ENCODE peak calls at places on chromosome 7, in nine cellular contexts. Q is cardiac muscle cell, P is colonic mucosa, T is heart right ventricle, J is hepatocyte, H is left ventricle myocardium inferior, L is psoas muscle, O is esophagus squamous epithelium, F is adrenal gland. N is an unnamed sample. For H3K4me1 and H3K27me3, the result is how much of the 10 kb centered on the place peaks cover.

GRCh38 chr7:92260248-92260781 is 14.5 kb downstream of the ANKIB1 start:
- DNase-seq in T (no peak), J (no peak), O (no peak), P (no peak), F (no peak), Q (peak), H (no peak), L (no peak), N (peak)

GRCh38 chr7:108838143-108838542 is 268.5 kb downstream of the DNAJB9 start:
- DNase-seq in J (no peak), H (no peak), T (no peak), Q (peak), F (no peak), O (no peak), L (no peak), P (no peak), N (no peak)

GRCh38 chr7:128427289-128427891 is 17.6 kb upstream of the IMPDH1 start:
- DNase-seq in P (peak), T (no peak), J (peak), L (no peak), Q (peak), O (no peak), F (peak), H (no peak), N (no peak)

GRCh38 chr7:141700848-141701371 is 1.1 kb downstream of the DENND11 start:
- DNase-seq in H (no peak), T (no peak), O (no peak), F (no peak), Q (no peak), J (no peak), P (peak), L (no peak), N (no peak)

GRCh38 chr7:35975851-35976454 is 175.1 kb downstream of the SEPTIN7 start:
- DNase-seq in Q (peak), T (no peak), P (peak), O (no peak), H (no peak), J (peak), L (no peak), F (peak), N (peak)

GRCh38 chr7:116672596-116673503 is 854 bp downstream of the MET start:
- DNase-seq in H (peak), L (peak), Q (peak), F (peak), T (no peak), J (peak), O (no peak), P (peak), N (no peak)

GRCh38 chr7:76108540-76109233 is 60.8 kb downstream of the MDH2 start:
- DNase-seq in Q (peak), F (peak), P (peak), T (no peak), J (peak), L (no peak), O (no peak), H (no peak), N (no peak)

GRCh38 chr7:51069411-51070083 is 247.1 kb downstream of the COBL start:
- DNase-seq in J (no peak), Q (no peak), H (no peak), P (no peak), T (no peak), F (no peak), L (no peak), O (no peak), N (no peak)

GRCh38 chr7:75722381-75722780 is 16.4 kb downstream of the HIP1 start:
- DNase-seq in P (no peak), L (no peak), F (no peak), T (no peak), Q (no peak), H (no peak), J (no peak), O (no peak), N (no peak)

GRCh38 chr7:151752816-151753600 is 123.9 kb downstream of the PRKAG2 start:
- DNase-seq in H (no peak), F (no peak), O (no peak), J (no peak), Q (no peak), L (peak), P (no peak), T (no peak), N (no peak)

GRCh38 chr7:23347682-23348180 is 48.6 kb downstream of the MALSU1 start:
- DNase-seq in P (no peak), F (no peak), L (no peak), Q (peak), H (no peak), T (no peak), J (no peak), O (no peak), N (peak)

GRCh38 chr7:74443591-74444365 is 9.9 kb upstream of the GTF2IRD1 start:
- DNase-seq in J (no peak), P (no peak), O (no peak), H (no peak), T (no peak), Q (no peak), F (no peak), L (no peak), N (no peak)

GRCh38 chr7:55554055-55554454 is 18.2 kb downstream of the VOPP1 start:
- DNase-seq in L (no peak), J (no peak), O (no peak), F (no peak), T (no peak), H (no peak), Q (no peak), P (no peak), N (no peak)
- H3K4me1 ChIP-seq in L (half or more), J (under half), O (under half), F (under half), T (half or more), H (half or more), Q (under half), P (under half), N (under half)

GRCh38 chr7:26858735-26859134 is 5.7 kb downstream of the SKAP2 start:
- DNase-seq in O (no peak), L (no peak), J (no peak), H (no peak), T (no peak), F (no peak), Q (no peak), P (peak), N (no peak)
- H3K27me3 ChIP-seq in O (under half), L (under half), J (half or more), H (half or more), T (half or more), F (under half), Q (half or more), P (under half), N (under half)

GRCh38 chr7:37052673-37053072 is 328.4 kb upstream of the AOAH start:
- DNase-seq in L (no peak), P (peak), T (no peak), F (peak), J (peak), O (no peak), Q (peak), H (no peak), N (peak)
- H3K4me1 ChIP-seq in L (under half), P (under half), T (under half), F (under half), J (under half), O (under half), Q (under half), H (under half), N (under half)

DNA sequence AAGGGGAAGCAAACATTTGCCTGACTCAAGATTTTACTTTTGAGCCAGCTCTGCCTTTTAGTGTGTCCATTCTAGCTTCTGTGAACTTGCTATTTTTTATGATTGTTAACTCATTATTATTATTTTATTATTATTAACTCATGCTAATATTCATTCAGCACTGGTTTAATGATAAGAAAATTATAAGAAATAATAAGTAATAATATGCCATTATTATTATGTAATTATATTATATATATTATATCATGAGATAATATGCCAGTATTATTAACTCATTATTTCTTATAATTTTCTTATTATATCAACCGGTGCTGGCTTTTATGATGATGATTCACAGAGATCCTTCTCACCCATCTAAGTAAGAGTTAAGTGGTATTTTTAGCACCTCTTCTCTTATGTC is 79.3 kb upstream of the NPVF start:
- DNase-seq in T (no peak), F (no peak), J (no peak), Q (no peak), H (no peak), O (no peak), L (no peak), P (no peak), N (no peak)
- H3K27me3 ChIP-seq in T (under half), F (under half), J (under half), Q (under half), H (under half), O (under half), L (under half), P (under half), N (under half)

GRCh38 chr7:25841575-25841974 is 310.4 kb upstream of the NFE2L3 start:
- DNase-seq in P (no peak), T (no peak), F (no peak), L (no peak), Q (no peak), O (no peak), J (no peak), H (no peak), N (no peak)
- H3K4me1 ChIP-seq in P (under half), T (half or more), F (under half), L (half or more), Q (under half), O (under half), J (under half), H (half or more), N (under half)

GRCh38 chr7:40675741-40676140 is 540.9 kb downstream of the SUGCT start:
- DNase-seq in O (no peak), P (no peak), T (no peak), Q (no peak), H (no peak), F (no peak), L (no peak), J (no peak), N (peak)

GRCh38 chr7:40676220-40676619 is 541.4 kb downstream of the SUGCT start:
- DNase-seq in H (no peak), F (no peak), J (no peak), O (no peak), P (no peak), L (no peak), T (no peak), Q (no peak), N (no peak)

GRCh38 chr7:40673285-40673684 is 538.5 kb downstream of the SUGCT start:
- DNase-seq in O (no peak), J (no peak), T (no peak), H (no peak), Q (peak), P (no peak), F (no peak), L (no peak), N (peak)

GRCh38 chr7:40674316-40674715 is 539.5 kb downstream of the SUGCT start:
- DNase-seq in O (no peak), Q (no peak), H (no peak), P (no peak), F (no peak), L (no peak), T (no peak), J (no peak), N (no peak)
- H3K27me3 ChIP-seq in O (under half), Q (under half), H (under half), P (under half), F (under half), L (under half), T (under half), J (under half), N (under half)

GRCh38 chr7:44617225-44617885 is 10.9 kb downstream of the OGDH start:
- DNase-seq in T (no peak), P (no peak), Q (peak), L (no peak), J (peak), F (no peak), O (no peak), H (no peak), N (peak)
- H3K4me1 ChIP-seq in T (half or more), P (under half), Q (under half), L (half or more), J (under half), F (under half), O (under half), H (half or more), N (under half)

DNA sequence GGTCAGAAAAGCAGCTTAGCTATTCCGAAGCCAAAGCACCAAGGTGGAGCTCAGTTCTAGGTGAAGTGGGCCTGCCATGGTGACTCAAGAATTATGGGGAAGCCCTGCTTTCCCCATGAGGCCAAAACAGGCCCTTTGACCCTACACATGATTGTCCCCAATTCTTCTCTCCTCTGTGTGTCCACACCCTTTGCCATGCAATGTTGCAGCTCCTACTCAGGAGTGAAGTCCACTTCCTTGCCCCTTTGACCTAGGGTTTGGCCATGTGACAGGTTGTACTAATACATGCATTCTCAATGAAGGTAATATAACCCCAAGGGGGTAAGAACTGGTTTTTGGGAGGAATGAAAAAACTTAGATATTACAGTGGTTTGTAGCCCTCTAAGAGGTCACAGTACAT is 67.6 kb upstream of the MKRN1 start:
- DNase-seq in F (no peak), J (no peak), H (no peak), P (no peak), L (no peak), T (no peak), Q (no peak), O (no peak), N (no peak)
- H3K27me3 ChIP-seq in F (under half), J (under half), H (under half), P (under half), L (under half), T (under half), Q (under half), O (under half), N (under half)

DNA sequence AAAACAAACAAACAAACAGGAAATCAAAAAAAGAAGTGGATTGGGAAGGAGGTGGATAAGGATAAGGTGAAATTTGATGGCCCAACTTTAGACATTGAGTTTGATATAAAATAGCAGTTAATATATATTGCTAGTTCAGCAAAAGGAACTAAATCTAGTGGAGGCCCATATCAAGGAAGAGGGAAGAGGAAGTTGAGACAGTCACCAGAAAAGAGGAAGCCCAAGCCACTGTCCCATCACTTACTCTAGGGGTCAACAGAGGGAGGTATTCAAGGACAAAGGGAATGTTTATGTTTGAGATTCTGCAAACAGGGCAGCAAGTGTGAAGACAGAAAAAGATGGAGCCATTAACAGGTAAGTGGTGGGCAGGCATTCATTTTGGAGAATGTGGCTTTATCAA is 3.7 kb downstream of the LAMTOR4 start:
- DNase-seq in L (no peak), J (no peak), T (no peak), H (no peak), O (no peak), P (no peak), Q (no peak), F (no peak), N (no peak)
- H3K4me1 ChIP-seq in L (under half), J (under half), T (under half), H (under half), O (under half), P (under half), Q (under half), F (under half), N (under half)

N was measured in foreskin keratinocyte.